ENCODE peak calls at places on chromosomes 7 and 10, in nine cellular contexts. R, B, N, F, A, E, W, Q and X are unnamed samples.

GRCh38 chr7:91330378-91331295 is 66.4 kb downstream of the FZD1 start:
- DNase-seq in R (no peak), B (peak; percentile 48), N (no peak), F (no peak), A (peak; percentile 31), E (peak; percentile 28), W (no peak), Q (no peak), X (no peak)

GRCh38 chr7:85074-85945 is 107.1 kb upstream of the FAM20C start:
- DNase-seq in R (no peak), B (peak; percentile 37), N (no peak), F (no peak), A (peak; percentile 57), E (no peak), W (no peak), Q (no peak), X (no peak)

GRCh38 chr7:5429253-5429856 is 5.7 kb upstream of the TNRC18 start:
- DNase-seq in R (no peak), B (peak; percentile 81), N (peak; percentile 70), F (no peak), A (peak; percentile 76), E (peak; percentile 77), W (peak; percentile 69), Q (peak; percentile 79), X (no peak)

GRCh38 chr10:9922123-9922685 is 1095.5 kb upstream of the CELF2 start:
- DNase-seq in R (no peak), B (no peak), N (no peak), F (no peak), A (no peak), E (no peak), W (no peak), Q (no peak), X (no peak)

GRCh38 chr10:100006241-100006886 is 3.4 kb downstream of the DNMBP start:
- DNase-seq in R (no peak), B (peak; percentile 90), N (no peak), F (no peak), A (peak; percentile 88), E (no peak), W (no peak), Q (no peak), X (no peak)

GRCh38 chr10:97882142-97883091 is 32.8 kb downstream of the GOLGA7B start:
- DNase-seq in R (no peak), B (peak; percentile 67), N (no peak), F (no peak), A (peak; percentile 65), E (no peak), W (no peak), Q (peak; percentile 61), X (no peak)

GRCh38 chr7:79523426-79523825 is 70.0 kb upstream of the MAGI2 start:
- DNase-seq in R (no peak), B (no peak), N (no peak), F (no peak), A (peak; percentile 21), E (no peak), W (no peak), Q (no peak), X (no peak)

GRCh38 chr10:132919374-132920100 is 22.8 kb downstream of the CFAP46 start:
- DNase-seq in R (no peak), B (no peak), N (peak; percentile 3), F (no peak), A (no peak), E (no peak), W (no peak), Q (no peak), X (no peak)

GRCh38 chr7:112431803-112432202 is 18.5 kb upstream of the IFRD1 start:
- DNase-seq in R (no peak), B (no peak), N (no peak), F (no peak), A (no peak), E (no peak), W (no peak), Q (no peak), X (no peak)

GRCh38 chr10:113292086-113292485 is 260.8 kb upstream of the HABP2 start:
- DNase-seq in R (no peak), B (no peak), N (no peak), F (no peak), A (no peak), E (no peak), W (no peak), Q (no peak), X (no peak)
- TF ChIP-seq CTCF in R (no peak), B (no peak), N (no peak), F (no peak), A (no peak), E (no peak), W (no peak), Q (no peak), X (no peak)

DNA sequence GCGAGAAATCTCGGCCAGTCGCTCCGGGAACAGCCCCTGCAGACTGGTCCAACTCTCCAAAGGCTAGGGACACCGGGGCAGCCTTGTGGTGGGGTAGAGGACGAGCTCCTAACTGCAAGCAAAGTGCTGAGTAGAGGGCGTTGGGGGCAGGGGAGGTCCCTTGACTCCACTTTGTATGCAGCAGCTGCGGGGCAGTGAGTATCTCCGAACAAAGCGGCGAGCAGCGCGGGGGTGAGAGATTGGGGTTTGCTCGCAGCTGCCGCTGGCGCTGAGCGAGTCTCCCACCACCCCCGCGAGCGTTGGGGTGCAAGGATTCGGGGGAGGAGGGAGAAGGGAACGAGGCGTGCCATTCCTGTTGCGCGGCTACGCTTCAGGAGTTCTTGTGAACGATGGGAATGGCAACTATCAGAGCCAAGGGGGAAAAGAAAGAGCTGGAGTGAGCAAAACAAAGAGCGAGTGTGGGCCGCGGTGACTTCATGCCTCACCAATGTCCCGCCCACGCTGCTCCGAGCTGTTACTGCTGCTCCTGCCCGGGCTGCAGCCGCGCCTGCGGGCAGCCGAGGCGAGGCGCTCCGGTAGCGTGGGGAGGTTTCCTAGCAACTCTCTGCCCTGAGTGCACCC is 414 bp upstream of the ITGB8 start:
- DNase-seq in R (no peak), B (peak; percentile 90), N (peak; percentile 64), F (peak; percentile 87), A (peak; percentile 93), E (peak; percentile 76), W (peak; percentile 89), Q (peak; percentile 90), X (peak; percentile 78)
- TF ChIP-seq CTCF in R (no peak), B (peak; percentile 5), N (no peak), F (peak; percentile 36), A (no peak), E (no peak), W (no peak), Q (no peak), X (no peak)

GRCh38 chr10:19488592-19489280 is 327.5 kb upstream of the PLXDC2 start:
- DNase-seq in R (no peak), B (peak; percentile 33), N (peak; percentile 83), F (peak; percentile 70), A (peak; percentile 34), E (no peak), W (no peak), Q (peak; percentile 45), X (peak; percentile 62)
- TF ChIP-seq CTCF in R (no peak), B (no peak), N (no peak), F (peak; percentile 57), A (no peak), E (no peak), W (no peak), Q (no peak), X (peak; percentile 53)

DNA sequence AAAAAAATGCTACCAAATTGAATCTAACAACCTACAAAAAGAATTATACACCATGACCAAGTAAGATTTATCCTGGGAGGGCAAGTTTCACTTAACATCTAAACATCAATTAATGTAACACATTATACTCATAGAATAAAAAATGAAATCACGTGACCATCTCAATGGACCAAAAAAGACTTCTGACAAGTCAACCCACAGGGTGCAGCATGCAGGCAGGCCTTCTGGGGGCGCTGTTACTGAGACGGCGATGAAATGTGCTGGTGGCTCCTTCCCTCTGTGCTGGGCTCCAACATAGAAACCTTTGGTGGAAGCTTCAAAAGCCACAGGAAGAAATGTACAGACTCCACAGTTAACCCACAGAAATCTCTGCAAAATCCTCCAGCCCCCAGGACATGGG is 103.1 kb downstream of the INHBA start:
- DNase-seq in R (no peak), B (no peak), N (peak; percentile 86), F (no peak), A (no peak), E (no peak), W (no peak), Q (no peak), X (no peak)
- TF ChIP-seq CTCF in R (no peak), B (peak; percentile 4), N (peak; percentile 85), F (peak; percentile 52), A (peak; percentile 26), E (no peak), W (no peak), Q (no peak), X (peak; percentile 37)

GRCh38 chr10:95742962-95743535 is 12.9 kb upstream of the ENTPD1 start:
- DNase-seq in R (no peak), B (no peak), N (no peak), F (no peak), A (no peak), E (no peak), W (no peak), Q (no peak), X (no peak)

GRCh38 chr10:95742529-95742884 is 13.5 kb upstream of the ENTPD1 start:
- DNase-seq in R (no peak), B (peak; percentile 16), N (no peak), F (no peak), A (peak; percentile 73), E (peak; percentile 70), W (no peak), Q (no peak), X (no peak)

GRCh38 chr10:95745487-95745886 is 10.5 kb upstream of the ENTPD1 start:
- DNase-seq in R (no peak), B (no peak), N (no peak), F (no peak), A (no peak), E (no peak), W (no peak), Q (no peak), X (no peak)

GRCh38 chr10:95739046-95739445 is 16.9 kb upstream of the ENTPD1 start:
- DNase-seq in R (no peak), B (no peak), N (no peak), F (no peak), A (no peak), E (no peak), W (no peak), Q (no peak), X (no peak)

DNA sequence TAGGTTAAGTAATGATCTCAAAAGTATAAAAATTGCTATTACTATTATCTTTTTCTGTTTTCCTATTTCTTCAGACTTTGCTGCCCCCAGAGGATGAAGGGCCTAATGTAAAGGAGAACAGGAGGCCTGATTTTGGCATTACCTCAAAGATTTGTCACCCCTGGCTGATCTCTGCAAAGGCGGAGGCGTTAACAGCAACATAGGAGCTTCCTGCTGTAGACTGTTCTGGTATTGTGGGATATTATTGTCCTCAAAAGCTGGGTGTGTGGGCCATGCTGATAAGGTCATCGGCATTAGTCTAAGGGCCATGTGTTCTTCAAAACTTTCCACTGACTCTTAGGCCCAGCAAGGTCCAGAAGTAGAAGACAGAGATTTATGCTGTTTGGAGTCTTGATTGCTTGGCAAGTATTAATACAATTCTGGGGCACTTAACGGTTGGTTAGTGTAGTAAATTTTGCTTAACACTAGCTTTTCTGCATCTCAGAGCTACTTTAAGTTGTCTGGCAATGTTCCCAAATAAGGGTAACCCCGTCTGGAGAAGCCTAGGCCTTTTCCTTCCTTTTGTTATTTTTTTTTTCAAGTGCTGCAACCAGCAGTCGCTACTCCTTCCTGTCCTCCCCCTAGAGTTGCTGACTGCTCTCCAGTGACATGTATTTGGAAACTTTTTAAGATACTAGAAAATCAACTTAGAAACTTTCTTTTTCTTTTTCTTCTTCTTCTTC is 14.0 kb upstream of the ENTPD1 start:
- DNase-seq in R (no peak), B (no peak), N (no peak), F (no peak), A (peak; percentile 91), E (peak; percentile 35), W (no peak), Q (no peak), X (no peak)
- TF ChIP-seq CTCF in R (no peak), B (no peak), N (no peak), F (no peak), A (peak; percentile 27), E (no peak), W (no peak), Q (peak; percentile 5), X (no peak)